ENCODE peak calls at places on chromosomes 12 and 14, in ten cellular contexts. One of them, this sample, is unnamed. For H3K27me3, the result is how much of the 10 kb centered on the place peaks cover.

GRCh38 chr12:57143454-57143853 is 4.0 kb downstream of the LRP1-AS start:
- DNase-seq in dorsolateral prefrontal cortex: no peak
- DNase-seq in ovary: no peak
- DNase-seq in esophagus squamous epithelium: no peak
- DNase-seq in GM23248: no peak
- DNase-seq in CD4-positive, alpha-beta memory T cell: no peak
- DNase-seq in H9: no peak
- DNase-seq in aorta: no peak
- DNase-seq in Panc1: no peak
- DNase-seq in mesenchymal stem cell: no peak
- DNase-seq in this sample: no peak

GRCh38 chr12:58148405-58148804 is 207.0 kb downstream of the ATP23 start:
- DNase-seq in dorsolateral prefrontal cortex: no peak
- DNase-seq in ovary: no peak
- DNase-seq in esophagus squamous epithelium: no peak
- DNase-seq in GM23248: peak
- DNase-seq in CD4-positive, alpha-beta memory T cell: no peak
- DNase-seq in H9: no peak
- DNase-seq in aorta: no peak
- DNase-seq in Panc1: no peak
- DNase-seq in mesenchymal stem cell: peak
- DNase-seq in this sample: no peak

GRCh38 chr12:57475271-57476161 is 4.2 kb downstream of the ARHGAP9 start:
- DNase-seq in dorsolateral prefrontal cortex: no peak
- DNase-seq in ovary: peak
- DNase-seq in esophagus squamous epithelium: no peak
- DNase-seq in GM23248: peak
- DNase-seq in CD4-positive, alpha-beta memory T cell: no peak
- DNase-seq in H9: peak
- DNase-seq in aorta: peak
- DNase-seq in Panc1: no peak
- DNase-seq in mesenchymal stem cell: peak
- DNase-seq in this sample: no peak

GRCh38 chr14:68397371-68397779 is 395.5 kb downstream of the ZFP36L1 start:
- DNase-seq in dorsolateral prefrontal cortex: peak
- DNase-seq in ovary: no peak
- DNase-seq in esophagus squamous epithelium: peak
- DNase-seq in GM23248: no peak
- DNase-seq in CD4-positive, alpha-beta memory T cell: no peak
- DNase-seq in H9: no peak
- DNase-seq in aorta: peak
- DNase-seq in Panc1: no peak
- DNase-seq in mesenchymal stem cell: no peak
- DNase-seq in this sample: peak

GRCh38 chr12:124489915-124490583 is 77.4 kb downstream of the NCOR2 start:
- DNase-seq in dorsolateral prefrontal cortex: no peak
- DNase-seq in ovary: no peak
- DNase-seq in esophagus squamous epithelium: no peak
- DNase-seq in GM23248: no peak
- DNase-seq in CD4-positive, alpha-beta memory T cell: no peak
- DNase-seq in H9: no peak
- DNase-seq in aorta: no peak
- DNase-seq in Panc1: no peak
- DNase-seq in mesenchymal stem cell: no peak
- DNase-seq in this sample: no peak

GRCh38 chr14:77249286-77249685 is 21.7 kb downstream of the NGB start:
- DNase-seq in dorsolateral prefrontal cortex: no peak
- DNase-seq in ovary: no peak
- DNase-seq in esophagus squamous epithelium: no peak
- DNase-seq in GM23248: no peak
- DNase-seq in CD4-positive, alpha-beta memory T cell: no peak
- DNase-seq in H9: no peak
- DNase-seq in aorta: no peak
- DNase-seq in Panc1: no peak
- DNase-seq in mesenchymal stem cell: no peak
- DNase-seq in this sample: no peak

GRCh38 chr12:50986961-50987737 is 34.8 kb downstream of the HIGD1C start:
- DNase-seq in dorsolateral prefrontal cortex: no peak
- DNase-seq in ovary: no peak
- DNase-seq in esophagus squamous epithelium: no peak
- DNase-seq in GM23248: peak
- DNase-seq in CD4-positive, alpha-beta memory T cell: peak
- DNase-seq in H9: peak
- DNase-seq in aorta: no peak
- DNase-seq in Panc1: peak
- DNase-seq in mesenchymal stem cell: peak
- DNase-seq in this sample: no peak

GRCh38 chr14:98926802-98927201 is 345.2 kb downstream of the BCL11B start:
- DNase-seq in dorsolateral prefrontal cortex: no peak
- DNase-seq in ovary: no peak
- DNase-seq in esophagus squamous epithelium: no peak
- DNase-seq in GM23248: peak
- DNase-seq in CD4-positive, alpha-beta memory T cell: no peak
- DNase-seq in H9: no peak
- DNase-seq in aorta: no peak
- DNase-seq in Panc1: no peak
- DNase-seq in mesenchymal stem cell: no peak
- DNase-seq in this sample: peak

GRCh38 chr12:108907861-108908302 is 28.0 kb downstream of the DAO start:
- DNase-seq in dorsolateral prefrontal cortex: no peak
- DNase-seq in ovary: no peak
- DNase-seq in esophagus squamous epithelium: no peak
- DNase-seq in GM23248: peak
- DNase-seq in CD4-positive, alpha-beta memory T cell: no peak
- DNase-seq in H9: no peak
- DNase-seq in aorta: peak
- DNase-seq in Panc1: no peak
- DNase-seq in mesenchymal stem cell: no peak
- DNase-seq in this sample: peak

GRCh38 chr12:53251477-53252348 is 16.4 kb upstream of the ESPL1 start:
- DNase-seq in dorsolateral prefrontal cortex: peak
- DNase-seq in ovary: peak
- DNase-seq in esophagus squamous epithelium: no peak
- DNase-seq in GM23248: peak
- DNase-seq in CD4-positive, alpha-beta memory T cell: peak
- DNase-seq in H9: peak
- DNase-seq in aorta: peak
- DNase-seq in Panc1: peak
- DNase-seq in mesenchymal stem cell: peak
- DNase-seq in this sample: peak

GRCh38 chr12:93612719-93613228 is 40.3 kb downstream of the SOCS2 start:
- DNase-seq in dorsolateral prefrontal cortex: no peak
- DNase-seq in ovary: no peak
- DNase-seq in esophagus squamous epithelium: no peak
- DNase-seq in GM23248: no peak
- DNase-seq in CD4-positive, alpha-beta memory T cell: no peak
- DNase-seq in H9: no peak
- DNase-seq in aorta: no peak
- DNase-seq in Panc1: no peak
- DNase-seq in mesenchymal stem cell: no peak
- DNase-seq in this sample: no peak

GRCh38 chr12:127903146-127903545 is 363.8 kb upstream of the TMEM132C start:
- DNase-seq in dorsolateral prefrontal cortex: no peak
- DNase-seq in ovary: no peak
- DNase-seq in esophagus squamous epithelium: no peak
- DNase-seq in GM23248: peak
- DNase-seq in CD4-positive, alpha-beta memory T cell: no peak
- DNase-seq in H9: no peak
- DNase-seq in aorta: no peak
- DNase-seq in Panc1: no peak
- DNase-seq in mesenchymal stem cell: no peak
- DNase-seq in this sample: no peak

GRCh38 chr14:35470775-35471174 is 63.2 kb upstream of the INSM2 start:
- DNase-seq in dorsolateral prefrontal cortex: no peak
- DNase-seq in ovary: no peak
- DNase-seq in esophagus squamous epithelium: no peak
- DNase-seq in GM23248: peak
- DNase-seq in CD4-positive, alpha-beta memory T cell: no peak
- DNase-seq in H9: no peak
- DNase-seq in aorta: no peak
- DNase-seq in Panc1: no peak
- DNase-seq in mesenchymal stem cell: peak
- DNase-seq in this sample: no peak

DNA sequence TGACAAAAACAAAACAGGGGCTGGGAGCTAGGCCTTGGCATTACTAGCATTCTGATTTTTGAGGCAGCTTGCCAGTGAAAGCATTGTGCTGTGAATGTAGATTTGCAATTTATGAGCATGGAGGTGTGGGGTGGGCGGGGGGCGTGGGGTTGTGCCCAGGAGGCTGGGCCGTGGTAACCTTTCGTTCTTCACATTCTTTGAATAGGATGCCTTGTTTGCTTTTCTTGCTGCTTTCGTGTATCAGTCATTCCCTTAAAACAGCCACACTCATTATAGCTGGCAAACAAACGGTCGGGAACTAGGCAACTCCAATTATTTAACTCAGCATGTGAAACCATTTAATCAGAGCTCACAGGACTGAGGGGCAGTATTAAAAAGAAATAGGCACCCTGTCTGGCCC is 115.9 kb upstream of the PELI2 start:
- DNase-seq in dorsolateral prefrontal cortex: no peak
- DNase-seq in ovary: no peak
- DNase-seq in esophagus squamous epithelium: no peak
- DNase-seq in GM23248: peak
- DNase-seq in CD4-positive, alpha-beta memory T cell: no peak
- DNase-seq in H9: no peak
- DNase-seq in aorta: no peak
- DNase-seq in Panc1: no peak
- DNase-seq in mesenchymal stem cell: no peak
- DNase-seq in this sample: no peak
- H3K27ac ChIP-seq in dorsolateral prefrontal cortex: no peak
- H3K27ac ChIP-seq in ovary: no peak
- H3K27ac ChIP-seq in esophagus squamous epithelium: no peak
- H3K27ac ChIP-seq in GM23248: peak
- H3K27ac ChIP-seq in CD4-positive, alpha-beta memory T cell: no peak
- H3K27ac ChIP-seq in H9: no peak
- H3K27ac ChIP-seq in aorta: no peak
- H3K27ac ChIP-seq in Panc1: no peak
- H3K27ac ChIP-seq in mesenchymal stem cell: peak
- H3K27ac ChIP-seq in this sample: no peak

DNA sequence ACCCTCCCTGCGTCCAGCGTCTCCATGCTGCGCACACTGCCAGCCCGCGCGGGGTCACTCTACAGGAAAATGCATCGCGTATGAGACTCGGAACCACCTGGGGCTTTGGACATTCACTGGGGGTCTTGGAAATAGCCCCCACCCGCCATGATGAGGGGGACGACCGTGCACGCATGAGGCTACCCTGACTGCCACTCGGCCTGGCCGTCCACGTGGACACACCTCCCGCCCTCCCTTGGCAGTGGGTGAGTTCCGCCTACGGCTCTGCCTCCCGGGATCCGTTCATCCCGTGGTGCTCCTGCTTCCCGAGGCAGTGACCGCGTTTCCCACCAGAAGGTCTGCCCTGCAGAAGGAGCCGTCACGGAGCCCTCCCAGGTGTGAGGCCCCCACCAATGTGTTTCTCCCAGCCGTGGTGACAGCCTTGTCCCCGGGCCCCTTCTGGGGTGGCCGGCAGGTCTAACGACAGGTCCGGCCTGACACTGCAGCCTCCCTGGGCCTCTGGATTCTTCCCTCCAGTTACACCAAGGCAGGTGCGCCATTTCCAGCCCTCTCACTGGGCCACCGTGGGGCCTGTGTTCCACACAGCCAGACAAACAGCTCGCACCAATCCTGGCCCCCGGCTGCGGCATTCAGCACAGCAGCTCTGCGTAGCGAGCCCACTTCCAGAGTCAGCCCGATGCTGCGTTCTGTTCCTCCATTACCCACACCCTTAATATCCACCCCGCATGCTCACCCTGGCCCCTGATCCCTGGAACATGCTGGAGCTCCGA is 11.1 kb upstream of the GALNT9 start:
- DNase-seq in dorsolateral prefrontal cortex: no peak
- DNase-seq in ovary: no peak
- DNase-seq in esophagus squamous epithelium: no peak
- DNase-seq in GM23248: no peak
- DNase-seq in CD4-positive, alpha-beta memory T cell: no peak
- DNase-seq in H9: no peak
- DNase-seq in aorta: no peak
- DNase-seq in Panc1: no peak
- DNase-seq in mesenchymal stem cell: no peak
- DNase-seq in this sample: no peak
- H3K27me3 ChIP-seq in dorsolateral prefrontal cortex: under half
- H3K27me3 ChIP-seq in ovary: under half
- H3K27me3 ChIP-seq in esophagus squamous epithelium: half or more
- H3K27me3 ChIP-seq in GM23248: under half
- H3K27me3 ChIP-seq in CD4-positive, alpha-beta memory T cell: under half
- H3K27me3 ChIP-seq in H9: under half
- H3K27me3 ChIP-seq in aorta: under half
- H3K27me3 ChIP-seq in Panc1: under half
- H3K27me3 ChIP-seq in mesenchymal stem cell: half or more
- H3K27me3 ChIP-seq in this sample: under half

DNA sequence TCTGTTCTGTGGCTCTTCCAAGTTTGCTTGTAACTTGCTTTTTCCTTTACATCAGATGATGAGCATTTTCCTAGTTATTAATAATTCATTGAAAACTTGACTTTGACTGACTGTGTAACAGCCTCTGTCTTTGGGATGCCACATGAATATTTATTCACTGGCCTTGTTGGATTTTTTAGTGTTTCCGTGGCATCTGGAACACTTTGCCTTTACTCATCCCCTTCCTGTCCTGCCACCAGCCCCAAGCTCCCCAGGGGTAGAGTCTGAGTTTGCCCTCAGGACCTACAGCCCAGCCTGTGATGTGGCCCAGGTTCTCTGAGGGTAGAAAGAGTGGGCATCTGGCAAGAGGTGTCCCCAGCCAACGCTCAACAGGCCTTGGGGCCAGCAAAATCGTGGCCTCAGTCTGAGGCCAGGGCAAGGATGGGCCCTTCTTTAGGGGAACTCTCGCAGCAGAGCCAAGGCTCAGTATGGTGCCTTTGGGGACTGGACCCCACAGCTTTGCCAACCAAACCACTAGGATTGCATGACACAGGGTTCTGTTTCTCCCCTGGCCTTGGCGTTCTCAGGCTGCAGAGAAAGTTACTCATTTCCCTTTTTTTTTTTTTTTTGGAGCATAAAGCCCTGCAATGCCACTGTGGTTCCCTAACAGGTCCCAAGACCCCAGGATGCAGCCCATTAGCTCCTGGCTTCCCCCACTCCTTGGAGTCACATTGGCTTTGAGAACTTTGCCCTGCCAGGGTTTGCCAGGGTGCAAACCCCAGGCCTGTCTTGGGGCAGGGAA is 100.7 kb downstream of the LGMN start:
- DNase-seq in dorsolateral prefrontal cortex: peak
- DNase-seq in ovary: no peak
- DNase-seq in esophagus squamous epithelium: no peak
- DNase-seq in GM23248: peak
- DNase-seq in CD4-positive, alpha-beta memory T cell: no peak
- DNase-seq in H9: no peak
- DNase-seq in aorta: no peak
- DNase-seq in Panc1: no peak
- DNase-seq in mesenchymal stem cell: peak
- DNase-seq in this sample: no peak
- H3K27ac ChIP-seq in dorsolateral prefrontal cortex: no peak
- H3K27ac ChIP-seq in ovary: no peak
- H3K27ac ChIP-seq in esophagus squamous epithelium: peak
- H3K27ac ChIP-seq in GM23248: peak
- H3K27ac ChIP-seq in CD4-positive, alpha-beta memory T cell: peak
- H3K27ac ChIP-seq in H9: no peak
- H3K27ac ChIP-seq in aorta: peak
- H3K27ac ChIP-seq in Panc1: no peak
- H3K27ac ChIP-seq in mesenchymal stem cell: no peak
- H3K27ac ChIP-seq in this sample: peak

GRCh38 chr12:43252585-43252984 is 299.4 kb downstream of the ADAMTS20 start:
- DNase-seq in dorsolateral prefrontal cortex: no peak
- DNase-seq in ovary: no peak
- DNase-seq in esophagus squamous epithelium: no peak
- DNase-seq in GM23248: no peak
- DNase-seq in CD4-positive, alpha-beta memory T cell: no peak
- DNase-seq in H9: no peak
- DNase-seq in aorta: no peak
- DNase-seq in Panc1: no peak
- DNase-seq in mesenchymal stem cell: no peak
- DNase-seq in this sample: no peak
- H3K27me3 ChIP-seq in dorsolateral prefrontal cortex: under half
- H3K27me3 ChIP-seq in ovary: under half
- H3K27me3 ChIP-seq in esophagus squamous epithelium: under half
- H3K27me3 ChIP-seq in GM23248: under half
- H3K27me3 ChIP-seq in CD4-positive, alpha-beta memory T cell: under half
- H3K27me3 ChIP-seq in H9: under half
- H3K27me3 ChIP-seq in aorta: under half
- H3K27me3 ChIP-seq in Panc1: under half
- H3K27me3 ChIP-seq in mesenchymal stem cell: under half
- H3K27me3 ChIP-seq in this sample: under half